ENCODE peak calls at places on chromosome 1, in four cellular contexts. K, B, R and Z are unnamed samples.
A peak's percentile ranks its signal among the peaks of the same experiment; 100 is the strongest.

GRCh38 chr1:236137285-236137852 is 5.0 kb upstream of the GPR137B start:
- DNase-seq in B (no peak), R (no peak), K (no peak), Z (no peak)

GRCh38 chr1:247111636-247112478 is 7.7 kb upstream of the ZNF669 start:
- DNase-seq in K (no peak), B (peak; percentile 57), R (peak; percentile 76), Z (peak; percentile 61)

GRCh38 chr1:193264313-193265065 is 78.1 kb upstream of the B3GALT2 start:
- DNase-seq in R (no peak), K (no peak), B (no peak), Z (no peak)

GRCh38 chr1:73998348-73998959 is 199.5 kb downstream of the LRRIQ3 start:
- DNase-seq in B (no peak), K (no peak), R (no peak), Z (peak; percentile 45)

GRCh38 chr1:171611306-171611705 is 10.7 kb upstream of the MYOCOS start:
- DNase-seq in K (no peak), B (no peak), R (no peak), Z (no peak)

GRCh38 chr1:15696956-15697521 is 12.9 kb downstream of the PLEKHM2 start:
- DNase-seq in B (no peak), R (no peak), K (peak; percentile 39), Z (no peak)

GRCh38 chr1:79614762-79615161 is 608.2 kb upstream of the ADGRL4 start:
- DNase-seq in K (no peak), B (no peak), R (no peak), Z (no peak)

GRCh38 chr1:61436016-61436415 is 288.9 kb downstream of the TM2D1 start:
- DNase-seq in K (no peak), R (no peak), B (no peak), Z (no peak)

GRCh38 chr1:243729956-243730355 is 120.1 kb downstream of the AKT3 start:
- DNase-seq in B (no peak), R (no peak), K (no peak), Z (no peak)

GRCh38 chr1:170511066-170511465 is 20.9 kb upstream of the GORAB start:
- DNase-seq in B (no peak), R (no peak), K (no peak), Z (no peak)

GRCh38 chr1:183163311-183163710 is 22.8 kb upstream of the LAMC2 start:
- DNase-seq in R (no peak), B (no peak), K (no peak), Z (no peak)

GRCh38 chr1:228918335-228918734 is 183.1 kb downstream of the RHOU start:
- DNase-seq in B (no peak), R (no peak), K (no peak), Z (no peak)